ENCODE peak calls at places on chromosomes 6 and 20, in five cellular contexts. C is AG04449, X is endothelial cell, U is HFFc6, B is omental fat pad. V is an unnamed sample.

GRCh38 chr6:14630136-14630535 is 512.6 kb downstream of the CD83 start:
- DNase-seq in C (no peak), X (no peak), U (no peak), B (no peak), V (no peak)

GRCh38 chr6:169858935-169859351 is 107.5 kb downstream of the ERMARD start:
- DNase-seq in C (no peak), X (no peak), U (no peak), B (no peak), V (no peak)

GRCh38 chr6:38213275-38213674 is 393.7 kb downstream of the ZFAND3 start:
- DNase-seq in C (no peak), X (no peak), U (peak), B (no peak), V (no peak)

GRCh38 chr20:44309763-44310663 is 989 bp downstream of the FITM2 start:
- DNase-seq in C (peak), X (no peak), U (peak), B (no peak), V (no peak)

GRCh38 chr20:34112600-34113061 is 588 bp upstream of the EIF2S2 start:
- DNase-seq in C (no peak), X (peak), U (no peak), B (peak), V (no peak)

GRCh38 chr20:53959849-53960585 is 110.4 kb downstream of the BCAS1 start:
- DNase-seq in C (no peak), X (no peak), U (no peak), B (no peak), V (no peak)

GRCh38 chr20:22688485-22688884 is 104.1 kb upstream of the FOXA2 start:
- DNase-seq in C (no peak), X (no peak), U (no peak), B (no peak), V (no peak)

GRCh38 chr20:63692436-63693078 is 3.9 kb upstream of the TNFRSF6B start:
- DNase-seq in C (no peak), X (no peak), U (peak), B (no peak), V (no peak)

GRCh38 chr6:142518126-142518525 is 216.3 kb downstream of the ADGRG6 start:
- DNase-seq in C (no peak), X (no peak), U (no peak), B (no peak), V (no peak)

GRCh38 chr6:56854086-56854485 is 100.8 kb upstream of the BEND6 start:
- DNase-seq in C (no peak), X (no peak), U (no peak), B (no peak), V (no peak)
- TF ChIP-seq CTCF in C (no peak), X (no peak), U (no peak), B (no peak), V (no peak)

DNA sequence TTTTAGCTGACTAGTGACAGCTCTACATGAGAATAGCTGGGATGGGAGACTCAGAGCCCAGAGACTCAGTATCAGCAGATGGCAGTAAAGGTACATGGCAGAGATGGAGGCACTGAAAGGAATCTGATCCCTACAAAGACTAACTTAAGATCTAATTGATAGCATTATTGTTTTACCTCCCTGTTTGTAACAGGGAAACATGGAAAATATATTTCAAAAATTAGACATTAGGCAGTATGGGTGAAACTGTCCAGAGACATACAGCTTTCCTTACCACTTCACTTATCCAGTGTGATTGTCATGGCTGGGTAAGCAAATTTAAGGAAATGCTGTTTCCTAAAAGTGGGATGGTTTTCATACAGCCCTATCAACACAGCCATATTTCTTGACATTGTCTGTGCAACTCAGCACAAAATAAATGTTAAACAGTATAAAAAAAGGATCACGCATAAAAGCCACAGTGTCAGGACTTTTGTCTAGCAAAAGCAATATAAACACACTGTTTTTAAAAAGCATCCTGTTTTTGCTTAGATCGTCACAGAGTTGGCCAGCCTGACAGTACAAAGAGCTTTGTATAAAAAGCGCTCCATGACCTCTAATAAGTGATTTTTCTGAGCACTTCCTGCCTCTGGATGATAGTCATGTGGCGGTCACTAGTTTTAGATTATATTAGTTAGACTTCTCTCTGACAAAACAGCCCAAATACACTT is 376.9 kb downstream of the PHF3 start:
- DNase-seq in C (no peak), X (peak), U (no peak), B (no peak), V (no peak)
- TF ChIP-seq CTCF in C (peak), X (no peak), U (no peak), B (no peak), V (peak)

GRCh38 chr20:61766921-61767610 is 298.6 kb downstream of the TAF4 start:
- DNase-seq in C (no peak), X (no peak), U (no peak), B (no peak), V (no peak)
- TF ChIP-seq CTCF in C (no peak), X (no peak), U (no peak), B (no peak), V (no peak)

GRCh38 chr6:29965873-29966601 is 23.7 kb downstream of the HLA-A start:
- DNase-seq in C (no peak), X (peak), U (peak), B (peak), V (no peak)

GRCh38 chr6:29968130-29968529 is 25.8 kb downstream of the HLA-A start:
- DNase-seq in C (no peak), X (no peak), U (no peak), B (no peak), V (no peak)

GRCh38 chr6:29968905-29969304 is 26.6 kb downstream of the HLA-A start:
- DNase-seq in C (no peak), X (no peak), U (no peak), B (no peak), V (no peak)

GRCh38 chr6:29964904-29965872 is 22.9 kb downstream of the HLA-A start:
- DNase-seq in C (peak), X (peak), U (peak), B (no peak), V (no peak)

DNA sequence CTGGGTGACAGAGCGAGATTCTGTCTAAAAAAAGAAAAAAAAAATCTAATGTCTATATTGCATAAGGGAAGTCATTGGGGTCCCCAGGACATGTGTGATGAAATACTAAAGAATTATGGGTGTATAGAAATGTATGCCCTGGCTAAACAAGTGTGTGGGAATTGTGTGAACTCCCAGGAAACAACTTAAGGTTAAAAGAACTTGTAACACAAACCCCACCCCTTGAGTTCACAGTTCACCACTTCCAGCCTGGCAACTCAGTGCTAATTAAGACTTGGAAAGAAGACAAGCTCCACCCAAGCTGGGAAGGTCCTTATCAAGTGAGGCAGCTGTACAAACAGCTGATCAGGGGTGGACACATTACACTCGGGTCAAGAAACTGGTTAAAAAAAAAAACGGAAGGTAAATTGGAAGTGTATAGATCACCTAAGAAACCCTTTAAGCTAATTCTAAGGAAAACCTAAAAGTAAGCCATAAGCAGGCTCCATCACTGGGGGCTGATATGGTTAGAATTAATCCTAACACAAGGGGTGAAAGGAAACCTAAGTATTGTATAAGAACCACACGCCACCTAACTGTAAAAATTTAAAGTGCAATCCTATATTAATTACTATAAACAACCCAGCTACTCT is 25.2 kb downstream of the HLA-A start:
- DNase-seq in C (no peak), X (no peak), U (no peak), B (no peak), V (no peak)
- TF ChIP-seq CTCF in C (no peak), X (no peak), U (peak), B (no peak), V (peak)

GRCh38 chr6:9257215-9257614 is 821.9 kb upstream of the SLC35B3 start:
- DNase-seq in C (no peak), X (no peak), U (no peak), B (no peak), V (no peak)
- TF ChIP-seq CTCF in C (no peak), X (no peak), U (no peak), B (no peak), V (no peak)

GRCh38 chr6:28863607-28864320 is 60.0 kb downstream of the TRIM27 start:
- DNase-seq in C (no peak), X (peak), U (peak), B (peak), V (no peak)
- TF ChIP-seq CTCF in C (peak), X (no peak), U (no peak), B (no peak), V (no peak)

GRCh38 chr6:18121580-18122127 is 823 bp downstream of the NHLRC1 start:
- DNase-seq in C (no peak), X (no peak), U (no peak), B (no peak), V (no peak)
- TF ChIP-seq CTCF in C (no peak), X (no peak), U (no peak), B (no peak), V (no peak)

DNA sequence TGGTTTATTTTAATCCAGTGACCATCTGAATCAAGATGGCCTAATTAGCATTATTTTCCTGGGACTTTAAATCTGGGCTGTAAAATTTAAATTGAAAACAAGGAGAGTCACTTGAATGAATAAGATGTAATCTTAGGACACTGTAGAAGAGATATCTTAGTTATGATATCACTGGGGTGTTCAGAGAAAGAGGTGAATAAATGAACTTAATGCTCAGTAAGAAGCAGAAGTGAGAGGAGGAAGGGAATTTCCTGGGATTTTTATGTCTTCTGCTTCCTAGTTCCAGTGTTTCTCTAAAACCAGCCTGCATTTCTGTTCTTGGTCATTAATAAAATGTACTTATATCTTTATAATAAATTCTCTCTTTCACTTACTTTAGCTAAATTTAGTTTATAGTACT is 136.8 kb upstream of the PTPRK start:
- DNase-seq in C (no peak), X (no peak), U (peak), B (no peak), V (no peak)
- TF ChIP-seq CTCF in C (no peak), X (no peak), U (no peak), B (no peak), V (no peak)

DNA sequence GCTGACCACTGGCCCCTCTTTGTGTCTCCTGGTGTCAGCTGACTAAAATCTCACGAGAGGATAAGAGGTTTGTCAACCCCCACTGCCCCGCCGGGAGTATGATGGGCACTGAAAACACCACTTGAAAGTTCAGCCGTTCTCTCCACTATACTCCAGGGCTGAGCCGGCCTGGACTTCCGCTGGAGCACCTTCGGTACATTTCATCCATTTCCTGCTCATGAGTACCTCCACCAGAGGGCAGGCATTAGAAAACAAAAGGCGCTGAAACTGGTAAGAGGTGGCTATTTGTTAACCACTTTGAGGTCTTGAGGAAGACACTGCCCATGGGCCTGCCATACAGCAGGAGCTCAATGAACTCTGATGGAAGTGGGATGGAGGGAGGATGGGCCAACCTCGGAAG is 17.9 kb upstream of the ANKRD60 start:
- DNase-seq in C (no peak), X (peak), U (no peak), B (no peak), V (no peak)
- TF ChIP-seq CTCF in C (peak), X (peak), U (peak), B (no peak), V (peak)

GRCh38 chr20:47785321-47785899 is at the start of gene SULF2:
- DNase-seq in C (no peak), X (peak), U (no peak), B (no peak), V (no peak)

GRCh38 chr20:47785900-47786762 is 850 bp upstream of the SULF2 start:
- DNase-seq in C (peak), X (peak), U (peak), B (peak), V (peak)

GRCh38 chr20:47784256-47784598 is 1.1 kb downstream of the SULF2 start:
- DNase-seq in C (no peak), X (no peak), U (no peak), B (no peak), V (no peak)

GRCh38 chr20:47782920-47783552 is 2.2 kb downstream of the SULF2 start:
- DNase-seq in C (no peak), X (no peak), U (no peak), B (no peak), V (no peak)

DNA sequence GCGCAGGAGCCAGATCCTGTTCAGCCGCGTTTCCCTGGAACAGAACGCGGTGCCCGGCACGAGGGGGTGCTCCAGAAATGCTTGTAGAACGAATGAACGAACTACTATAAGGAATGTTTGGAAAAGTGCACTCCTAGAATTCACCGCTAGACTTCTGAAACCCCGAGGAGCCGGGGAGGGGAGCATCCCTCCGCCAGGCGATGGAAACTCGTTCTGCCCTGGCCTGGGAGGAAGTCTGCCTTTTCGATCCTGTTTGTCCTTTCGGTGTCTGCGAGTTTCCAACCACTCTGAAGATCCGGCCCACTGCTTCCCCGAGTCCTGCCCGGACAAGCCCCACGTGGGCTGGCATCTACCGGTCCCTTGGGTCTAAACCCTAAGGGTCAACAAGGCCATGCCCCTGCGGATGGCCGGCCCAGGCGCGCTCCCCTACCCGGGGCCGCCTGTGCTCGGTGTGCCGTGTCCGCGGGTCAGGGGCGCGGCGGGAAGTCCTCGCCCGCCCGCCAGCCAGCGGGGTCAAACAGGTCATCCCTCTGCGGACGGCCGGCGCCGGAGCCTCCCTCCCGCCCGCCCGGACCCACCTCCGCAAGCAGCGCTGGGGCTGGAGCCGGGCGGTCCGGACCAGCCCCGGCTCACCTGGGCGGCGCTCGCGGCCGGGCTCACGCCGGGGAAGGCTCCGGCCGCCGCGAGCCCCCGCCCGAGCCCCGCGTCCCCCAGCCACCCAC is 521 bp downstream of the SULF2 start:
- DNase-seq in C (no peak), X (peak), U (no peak), B (no peak), V (no peak)
- TF ChIP-seq CTCF in C (peak), X (peak), U (peak), B (no peak), V (no peak)